ENCODE peak calls at places on chromosomes 6 and 20, in ten cellular contexts. One of them, this sample, is unnamed.

GRCh38 chr6:137342607-137343186 is 123.5 kb upstream of the IFNGR1 start:
- DNase-seq in mucosa of descending colon: no peak
- DNase-seq in ovary: no peak
- DNase-seq in HT-29: no peak
- DNase-seq in stimulated activated CD4-positive, alpha-beta T cell treated with anti-CD3 and anti-CD28 coated beads, Interleukin-2, amount 100 ng/mL, for 48 hours: no peak
- DNase-seq in anterior cingulate cortex: no peak
- DNase-seq in ACHN: no peak
- DNase-seq in coronary artery: no peak
- DNase-seq in activated CD4-positive, alpha-beta T cell treated with anti-CD3 and anti-CD28 coated beads, Interleukin-2, amount 50 U/mL, for 24 hours: no peak
- DNase-seq in mucosa of gallbladder: no peak
- DNase-seq in this sample: no peak

GRCh38 chr20:59831901-59832240 is 101.6 kb downstream of the SYCP2 start:
- DNase-seq in mucosa of descending colon: no peak
- DNase-seq in ovary: no peak
- DNase-seq in HT-29: no peak
- DNase-seq in stimulated activated CD4-positive, alpha-beta T cell treated with anti-CD3 and anti-CD28 coated beads, Interleukin-2, amount 100 ng/mL, for 48 hours: no peak
- DNase-seq in anterior cingulate cortex: no peak
- DNase-seq in ACHN: no peak
- DNase-seq in coronary artery: no peak
- DNase-seq in activated CD4-positive, alpha-beta T cell treated with anti-CD3 and anti-CD28 coated beads, Interleukin-2, amount 50 U/mL, for 24 hours: no peak
- DNase-seq in mucosa of gallbladder: no peak
- DNase-seq in this sample: no peak

GRCh38 chr6:139964737-139965136 is 590.3 kb upstream of the CITED2 start:
- DNase-seq in mucosa of descending colon: no peak
- DNase-seq in ovary: no peak
- DNase-seq in HT-29: no peak
- DNase-seq in stimulated activated CD4-positive, alpha-beta T cell treated with anti-CD3 and anti-CD28 coated beads, Interleukin-2, amount 100 ng/mL, for 48 hours: no peak
- DNase-seq in anterior cingulate cortex: no peak
- DNase-seq in ACHN: no peak
- DNase-seq in coronary artery: no peak
- DNase-seq in activated CD4-positive, alpha-beta T cell treated with anti-CD3 and anti-CD28 coated beads, Interleukin-2, amount 50 U/mL, for 24 hours: no peak
- DNase-seq in mucosa of gallbladder: no peak
- DNase-seq in this sample: no peak

GRCh38 chr20:6942266-6942665 is 174.8 kb downstream of the BMP2 start:
- DNase-seq in mucosa of descending colon: no peak
- DNase-seq in ovary: no peak
- DNase-seq in HT-29: no peak
- DNase-seq in stimulated activated CD4-positive, alpha-beta T cell treated with anti-CD3 and anti-CD28 coated beads, Interleukin-2, amount 100 ng/mL, for 48 hours: no peak
- DNase-seq in anterior cingulate cortex: no peak
- DNase-seq in ACHN: no peak
- DNase-seq in coronary artery: no peak
- DNase-seq in activated CD4-positive, alpha-beta T cell treated with anti-CD3 and anti-CD28 coated beads, Interleukin-2, amount 50 U/mL, for 24 hours: no peak
- DNase-seq in mucosa of gallbladder: no peak
- DNase-seq in this sample: no peak

GRCh38 chr6:109513571-109514071 is 30.6 kb upstream of the ZBTB24 start:
- DNase-seq in mucosa of descending colon: no peak
- DNase-seq in ovary: no peak
- DNase-seq in HT-29: peak
- DNase-seq in stimulated activated CD4-positive, alpha-beta T cell treated with anti-CD3 and anti-CD28 coated beads, Interleukin-2, amount 100 ng/mL, for 48 hours: no peak
- DNase-seq in anterior cingulate cortex: no peak
- DNase-seq in ACHN: no peak
- DNase-seq in coronary artery: no peak
- DNase-seq in activated CD4-positive, alpha-beta T cell treated with anti-CD3 and anti-CD28 coated beads, Interleukin-2, amount 50 U/mL, for 24 hours: no peak
- DNase-seq in mucosa of gallbladder: no peak
- DNase-seq in this sample: no peak

GRCh38 chr6:10582774-10583508 is 61.8 kb downstream of the GCNT2 start:
- DNase-seq in mucosa of descending colon: no peak
- DNase-seq in ovary: no peak
- DNase-seq in HT-29: no peak
- DNase-seq in stimulated activated CD4-positive, alpha-beta T cell treated with anti-CD3 and anti-CD28 coated beads, Interleukin-2, amount 100 ng/mL, for 48 hours: no peak
- DNase-seq in anterior cingulate cortex: no peak
- DNase-seq in ACHN: no peak
- DNase-seq in coronary artery: no peak
- DNase-seq in activated CD4-positive, alpha-beta T cell treated with anti-CD3 and anti-CD28 coated beads, Interleukin-2, amount 50 U/mL, for 24 hours: no peak
- DNase-seq in mucosa of gallbladder: no peak
- DNase-seq in this sample: no peak

GRCh38 chr6:43937236-43938177 is 167.5 kb downstream of the VEGFA start:
- DNase-seq in mucosa of descending colon: no peak
- DNase-seq in ovary: no peak
- DNase-seq in HT-29: no peak
- DNase-seq in stimulated activated CD4-positive, alpha-beta T cell treated with anti-CD3 and anti-CD28 coated beads, Interleukin-2, amount 100 ng/mL, for 48 hours: no peak
- DNase-seq in anterior cingulate cortex: no peak
- DNase-seq in ACHN: no peak
- DNase-seq in coronary artery: peak
- DNase-seq in activated CD4-positive, alpha-beta T cell treated with anti-CD3 and anti-CD28 coated beads, Interleukin-2, amount 50 U/mL, for 24 hours: no peak
- DNase-seq in mucosa of gallbladder: no peak
- DNase-seq in this sample: peak

GRCh38 chr6:5082487-5083306 is 2.4 kb upstream of the PPP1R3G start:
- DNase-seq in mucosa of descending colon: no peak
- DNase-seq in ovary: no peak
- DNase-seq in HT-29: no peak
- DNase-seq in stimulated activated CD4-positive, alpha-beta T cell treated with anti-CD3 and anti-CD28 coated beads, Interleukin-2, amount 100 ng/mL, for 48 hours: no peak
- DNase-seq in anterior cingulate cortex: no peak
- DNase-seq in ACHN: peak
- DNase-seq in coronary artery: no peak
- DNase-seq in activated CD4-positive, alpha-beta T cell treated with anti-CD3 and anti-CD28 coated beads, Interleukin-2, amount 50 U/mL, for 24 hours: no peak
- DNase-seq in mucosa of gallbladder: peak
- DNase-seq in this sample: peak

GRCh38 chr6:30748851-30749540 is 4.6 kb upstream of the IER3 start:
- DNase-seq in mucosa of descending colon: no peak
- DNase-seq in ovary: no peak
- DNase-seq in HT-29: peak
- DNase-seq in stimulated activated CD4-positive, alpha-beta T cell treated with anti-CD3 and anti-CD28 coated beads, Interleukin-2, amount 100 ng/mL, for 48 hours: no peak
- DNase-seq in anterior cingulate cortex: no peak
- DNase-seq in ACHN: peak
- DNase-seq in coronary artery: no peak
- DNase-seq in activated CD4-positive, alpha-beta T cell treated with anti-CD3 and anti-CD28 coated beads, Interleukin-2, amount 50 U/mL, for 24 hours: no peak
- DNase-seq in mucosa of gallbladder: no peak
- DNase-seq in this sample: no peak

GRCh38 chr6:68726307-68726706 is 91.2 kb downstream of the ADGRB3 start:
- DNase-seq in mucosa of descending colon: no peak
- DNase-seq in ovary: no peak
- DNase-seq in HT-29: no peak
- DNase-seq in stimulated activated CD4-positive, alpha-beta T cell treated with anti-CD3 and anti-CD28 coated beads, Interleukin-2, amount 100 ng/mL, for 48 hours: no peak
- DNase-seq in anterior cingulate cortex: no peak
- DNase-seq in ACHN: no peak
- DNase-seq in coronary artery: no peak
- DNase-seq in activated CD4-positive, alpha-beta T cell treated with anti-CD3 and anti-CD28 coated beads, Interleukin-2, amount 50 U/mL, for 24 hours: no peak
- DNase-seq in mucosa of gallbladder: no peak
- DNase-seq in this sample: no peak

GRCh38 chr6:139570166-139570565 is 195.7 kb upstream of the CITED2 start:
- DNase-seq in mucosa of descending colon: no peak
- DNase-seq in ovary: no peak
- DNase-seq in HT-29: no peak
- DNase-seq in stimulated activated CD4-positive, alpha-beta T cell treated with anti-CD3 and anti-CD28 coated beads, Interleukin-2, amount 100 ng/mL, for 48 hours: no peak
- DNase-seq in anterior cingulate cortex: no peak
- DNase-seq in ACHN: no peak
- DNase-seq in coronary artery: no peak
- DNase-seq in activated CD4-positive, alpha-beta T cell treated with anti-CD3 and anti-CD28 coated beads, Interleukin-2, amount 50 U/mL, for 24 hours: no peak
- DNase-seq in mucosa of gallbladder: no peak
- DNase-seq in this sample: no peak

GRCh38 chr6:28982476-28983266 is 22.4 kb downstream of the ZNF311 start:
- DNase-seq in mucosa of descending colon: no peak
- DNase-seq in ovary: peak
- DNase-seq in HT-29: no peak
- DNase-seq in stimulated activated CD4-positive, alpha-beta T cell treated with anti-CD3 and anti-CD28 coated beads, Interleukin-2, amount 100 ng/mL, for 48 hours: no peak
- DNase-seq in anterior cingulate cortex: no peak
- DNase-seq in ACHN: peak
- DNase-seq in coronary artery: no peak
- DNase-seq in activated CD4-positive, alpha-beta T cell treated with anti-CD3 and anti-CD28 coated beads, Interleukin-2, amount 50 U/mL, for 24 hours: no peak
- DNase-seq in mucosa of gallbladder: peak
- DNase-seq in this sample: no peak

GRCh38 chr6:136784910-136785746 is 7.1 kb downstream of the MAP3K5 start:
- DNase-seq in mucosa of descending colon: peak
- DNase-seq in ovary: peak
- DNase-seq in HT-29: no peak
- DNase-seq in stimulated activated CD4-positive, alpha-beta T cell treated with anti-CD3 and anti-CD28 coated beads, Interleukin-2, amount 100 ng/mL, for 48 hours: peak
- DNase-seq in anterior cingulate cortex: peak
- DNase-seq in ACHN: no peak
- DNase-seq in coronary artery: no peak
- DNase-seq in activated CD4-positive, alpha-beta T cell treated with anti-CD3 and anti-CD28 coated beads, Interleukin-2, amount 50 U/mL, for 24 hours: no peak
- DNase-seq in mucosa of gallbladder: peak
- DNase-seq in this sample: peak

GRCh38 chr20:25177890-25178321 is 17.6 kb upstream of the ENTPD6 start:
- DNase-seq in mucosa of descending colon: no peak
- DNase-seq in ovary: no peak
- DNase-seq in HT-29: no peak
- DNase-seq in stimulated activated CD4-positive, alpha-beta T cell treated with anti-CD3 and anti-CD28 coated beads, Interleukin-2, amount 100 ng/mL, for 48 hours: no peak
- DNase-seq in anterior cingulate cortex: no peak
- DNase-seq in ACHN: no peak
- DNase-seq in coronary artery: no peak
- DNase-seq in activated CD4-positive, alpha-beta T cell treated with anti-CD3 and anti-CD28 coated beads, Interleukin-2, amount 50 U/mL, for 24 hours: no peak
- DNase-seq in mucosa of gallbladder: peak
- DNase-seq in this sample: no peak

GRCh38 chr20:45345104-45345936 is 2.9 kb downstream of the SDC4 start:
- DNase-seq in mucosa of descending colon: peak
- DNase-seq in ovary: no peak
- DNase-seq in HT-29: peak
- DNase-seq in stimulated activated CD4-positive, alpha-beta T cell treated with anti-CD3 and anti-CD28 coated beads, Interleukin-2, amount 100 ng/mL, for 48 hours: no peak
- DNase-seq in anterior cingulate cortex: no peak
- DNase-seq in ACHN: no peak
- DNase-seq in coronary artery: no peak
- DNase-seq in activated CD4-positive, alpha-beta T cell treated with anti-CD3 and anti-CD28 coated beads, Interleukin-2, amount 50 U/mL, for 24 hours: no peak
- DNase-seq in mucosa of gallbladder: peak
- DNase-seq in this sample: no peak